ENCODE peak calls at places on chromosomes 12 and 14, in nine cellular contexts. U is activated B cell treated with CpG ODN at 0.5 μM for 24 hours; Q is effector CD4-positive, alpha-beta T cell; P is HT1080; H is GM23248; O is activated T-cell treated with anti-CD3 and anti-CD28 coated beads, Interleukin-2, amount 50 U/mL, for 72 hours; R is GM20000; C is HuH-7; X is NCI-H187 treated with DMSO at 0.1 percent for 48 hours. F is an unnamed sample.

GRCh38 chr14:69320581-69321365 is 60.8 kb downstream of the GALNT16 start:
- DNase-seq in H (no peak), X (no peak), C (no peak), U (no peak), P (no peak), R (no peak), O (no peak), Q (no peak), F (no peak)

GRCh38 chr14:93114713-93115068 is 1.0 kb downstream of the ITPK1 start:
- DNase-seq in O (peak; percentile 41), P (no peak), C (no peak), R (no peak), U (no peak), Q (no peak), H (no peak), X (no peak), F (peak; percentile 62)

GRCh38 chr14:64417042-64417770 is 29.1 kb downstream of the MTHFD1 start:
- DNase-seq in O (no peak), U (no peak), X (no peak), R (no peak), Q (no peak), C (no peak), P (peak; percentile 32), H (peak; percentile 28), F (no peak)

GRCh38 chr14:55451398-55451797 is 11.0 kb upstream of the TBPL2 start:
- DNase-seq in H (peak; percentile 30), Q (no peak), X (no peak), O (no peak), C (no peak), U (no peak), P (peak; percentile 83), R (no peak), F (no peak)

GRCh38 chr12:76422878-76423438 is 74.7 kb upstream of the BBS10 start:
- DNase-seq in Q (no peak), H (peak; percentile 64), P (no peak), U (no peak), C (peak; percentile 14), X (no peak), O (no peak), R (no peak), F (no peak)

GRCh38 chr12:131282292-131283080 is 328.8 kb downstream of the ADGRD1 start:
- DNase-seq in X (no peak), P (no peak), H (no peak), U (no peak), C (no peak), O (no peak), R (no peak), Q (no peak), F (peak; percentile 20)

GRCh38 chr14:106489112-106489881 is 962.9 kb downstream of the TMEM121 start:
- DNase-seq in U (no peak), X (no peak), R (no peak), P (no peak), C (no peak), H (no peak), Q (no peak), O (peak; percentile 70), F (no peak)

GRCh38 chr14:30194769-30195168 is 267.1 kb upstream of the PRKD1 start:
- DNase-seq in X (no peak), Q (no peak), O (no peak), H (peak; percentile 85), R (no peak), C (no peak), U (no peak), P (peak; percentile 61), F (no peak)

GRCh38 chr12:108156717-108157116 is 27.6 kb downstream of the WSCD2 start:
- DNase-seq in C (no peak), P (no peak), X (no peak), Q (no peak), H (no peak), U (no peak), R (no peak), O (no peak), F (no peak)

GRCh38 chr12:52395761-52396434 is 10.2 kb downstream of the KRT82 start:
- DNase-seq in O (peak; percentile 5), P (no peak), H (peak; percentile 56), Q (no peak), X (no peak), C (peak; percentile 62), R (no peak), U (no peak), F (no peak)

GRCh38 chr12:100752841-100753240 is 41.7 kb upstream of the ANO4 start:
- DNase-seq in Q (no peak), H (no peak), X (no peak), U (no peak), R (no peak), O (no peak), P (peak; percentile 11), C (no peak), F (no peak)

GRCh38 chr12:31479516-31480210 is 111.3 kb downstream of the DENND5B start:
- DNase-seq in C (no peak), P (no peak), O (no peak), Q (no peak), R (no peak), U (no peak), H (no peak), X (no peak), F (no peak)

GRCh38 chr12:4027412-4027811 is 154.2 kb upstream of the PARP11 start:
- DNase-seq in Q (peak; percentile 33), H (no peak), C (no peak), X (no peak), P (no peak), U (no peak), R (no peak), O (peak; percentile 48), F (peak; percentile 31)

GRCh38 chr12:90245396-90245795 is 536.8 kb upstream of the ATP2B1 start:
- DNase-seq in P (no peak), Q (no peak), U (no peak), X (no peak), O (no peak), H (no peak), C (no peak), R (no peak), F (no peak)

GRCh38 chr12:89831696-89832095 is 123.1 kb upstream of the ATP2B1 start:
- DNase-seq in P (no peak), R (no peak), U (no peak), C (no peak), O (no peak), X (no peak), H (no peak), Q (no peak), F (no peak)

GRCh38 chr12:117171499-117172162 is 18.6 kb downstream of the FBXO21 start:
- DNase-seq in P (no peak), O (no peak), C (no peak), Q (no peak), H (no peak), U (no peak), R (no peak), X (no peak), F (no peak)

GRCh38 chr14:41899416-41899815 is 292.7 kb downstream of the LRFN5 start:
- DNase-seq in H (peak; percentile 31), C (no peak), U (no peak), P (no peak), Q (no peak), R (no peak), O (no peak), X (peak; percentile 96), F (no peak)

GRCh38 chr14:77760381-77761204 is at the start of gene SNW1:
- DNase-seq in U (peak; percentile 77), C (peak; percentile 83), X (no peak), P (peak; percentile 92), R (peak; percentile 93), Q (peak; percentile 86), O (peak; percentile 91), H (peak; percentile 98), F (peak; percentile 95)

GRCh38 chr12:13911756-13912554 is 69.4 kb downstream of the GRIN2B start:
- DNase-seq in X (no peak), C (no peak), R (no peak), P (no peak), Q (no peak), H (no peak), O (no peak), U (no peak), F (no peak)

GRCh38 chr14:25041898-25042297 is 8.0 kb downstream of the STXBP6 start:
- DNase-seq in X (peak; percentile 68), Q (no peak), P (no peak), U (no peak), R (no peak), C (no peak), O (no peak), H (no peak), F (no peak)

GRCh38 chr12:124387510-124387855 is 92.6 kb downstream of the RFLNA start:
- DNase-seq in O (no peak), H (peak; percentile 46), C (no peak), U (no peak), Q (no peak), X (no peak), R (no peak), P (peak; percentile 29), F (no peak)

GRCh38 chr14:23409966-23410635 is 2.0 kb upstream of the MYH6 start:
- DNase-seq in X (no peak), H (no peak), R (no peak), Q (no peak), C (no peak), P (no peak), O (no peak), U (no peak), F (no peak)

GRCh38 chr14:95889236-95889979 is 12.8 kb downstream of the TUNAR start:
- DNase-seq in H (no peak), C (no peak), P (no peak), X (no peak), U (no peak), R (no peak), Q (no peak), O (no peak), F (no peak)

GRCh38 chr14:42110167-42110566 is 503.5 kb downstream of the LRFN5 start:
- DNase-seq in H (peak; percentile 82), U (no peak), R (no peak), C (peak; percentile 6), X (no peak), Q (no peak), P (peak; percentile 66), O (no peak), F (no peak)

GRCh38 chr14:72600551-72601330 is 293.2 kb downstream of the DPF3 start:
- DNase-seq in O (no peak), C (no peak), X (no peak), Q (no peak), H (no peak), R (no peak), U (no peak), P (no peak), F (no peak)

GRCh38 chr12:64674367-64674922 is 64.2 kb downstream of the RASSF3 start:
- DNase-seq in O (peak; percentile 42), H (no peak), P (no peak), U (no peak), C (no peak), X (no peak), R (no peak), Q (peak; percentile 56), F (no peak)

GRCh38 chr12:132282031-132282949 is 47.1 kb downstream of the GALNT9 start:
- DNase-seq in O (no peak), Q (no peak), U (no peak), R (no peak), C (no peak), X (no peak), H (no peak), P (no peak), F (no peak)

GRCh38 chr14:105470812-105471771 is 3.5 kb upstream of the CRIP2 start:
- DNase-seq in C (no peak), H (no peak), X (no peak), U (no peak), O (no peak), Q (no peak), R (no peak), P (no peak), F (no peak)

GRCh38 chr14:90820958-90821357 is 4.7 kb upstream of the TTC7B start:
- DNase-seq in R (peak; percentile 63), H (peak; percentile 66), O (peak; percentile 86), Q (peak; percentile 41), U (no peak), P (peak; percentile 85), X (no peak), C (no peak), F (no peak)

GRCh38 chr12:114192013-114192412 is 213.9 kb downstream of the TBX5 start:
- DNase-seq in P (no peak), Q (no peak), X (no peak), H (no peak), O (no peak), C (no peak), U (no peak), R (no peak), F (no peak)

GRCh38 chr14:31867570-31867969 is 209.5 kb upstream of the ARHGAP5 start:
- DNase-seq in U (no peak), P (no peak), R (no peak), O (no peak), H (no peak), X (no peak), Q (no peak), C (no peak), F (no peak)

F was measured in left colon.